ENCODE peak calls at places on chromosome 16, in nine cellular contexts. A, V, K, B, U, W, X, G and N are unnamed samples.

GRCh38 chr16:69865701-69866100 is 85.4 kb upstream of the CLEC18A start:
- DNase-seq in A (no peak), V (no peak), K (no peak), B (no peak), U (no peak), W (no peak), X (peak), G (no peak), N (no peak)

GRCh38 chr16:3659200-3659599 is 4.7 kb downstream of the DNASE1 start:
- DNase-seq in A (no peak), V (no peak), K (no peak), B (no peak), U (no peak), W (no peak), X (peak), G (no peak), N (no peak)

GRCh38 chr16:11325404-11326083 is 19.7 kb upstream of the RMI2 start:
- DNase-seq in A (no peak), V (no peak), K (no peak), B (no peak), U (no peak), W (peak), X (no peak), G (no peak), N (no peak)

GRCh38 chr16:15782573-15783365 is 74.1 kb downstream of the MYH11 start:
- DNase-seq in A (no peak), V (no peak), K (no peak), B (no peak), U (no peak), W (no peak), X (no peak), G (no peak), N (no peak)

GRCh38 chr16:85123891-85124635 is 11.8 kb upstream of the CIBAR2 start:
- DNase-seq in A (peak), V (no peak), K (peak), B (peak), U (no peak), W (no peak), X (peak), G (no peak), N (no peak)

GRCh38 chr16:50747206-50747956 is 5.5 kb downstream of the CYLD start:
- DNase-seq in A (no peak), V (no peak), K (peak), B (no peak), U (no peak), W (peak), X (no peak), G (peak), N (no peak)

GRCh38 chr16:23296994-23297393 is 5.1 kb upstream of the SCNN1B start:
- DNase-seq in A (no peak), V (peak), K (no peak), B (no peak), U (no peak), W (no peak), X (no peak), G (no peak), N (peak)

GRCh38 chr16:47713225-47713595 is 252.1 kb downstream of the PHKB start:
- DNase-seq in A (no peak), V (no peak), K (no peak), B (no peak), U (no peak), W (peak), X (peak), G (no peak), N (no peak)

GRCh38 chr16:53216798-53217197 is 162.0 kb downstream of the CHD9 start:
- DNase-seq in A (no peak), V (no peak), K (no peak), B (no peak), U (no peak), W (no peak), X (no peak), G (no peak), N (no peak)

GRCh38 chr16:84212154-84212553 is 21.2 kb downstream of the ADAD2 start:
- DNase-seq in A (no peak), V (no peak), K (no peak), B (no peak), U (no peak), W (no peak), X (no peak), G (no peak), N (no peak)